ENCODE peak calls at places on chromosomes 13 and 19, in six cellular contexts. W is A549, B is SK-N-SH, P is K562, Q is H1, F is GM12878. V is an unnamed sample.

GRCh38 chr19:11202488-11203193 is 5.3 kb upstream of the KANK2 start:
- DNase-seq in B (no peak), Q (no peak), P (no peak), W (no peak), F (no peak), V (no peak)

GRCh38 chr19:10379880-10380310 is 477 bp downstream of the TYK2 start:
- DNase-seq in F (no peak), P (peak; percentile 35), Q (no peak), W (no peak), B (no peak), V (no peak)

GRCh38 chr19:35868172-35868822 is at the start of gene APLP1:
- DNase-seq in F (no peak), P (peak; percentile 83), Q (peak; percentile 84), W (peak; percentile 68), B (peak; percentile 92), V (peak; percentile 14)

GRCh38 chr13:102598061-102598460 is 1.3 kb downstream of the TPP2 start:
- DNase-seq in P (peak; percentile 21), W (no peak), B (peak; percentile 16), F (no peak), Q (no peak), V (no peak)

GRCh38 chr13:93775507-93776108 is 549.0 kb downstream of the GPC6 start:
- DNase-seq in W (no peak), Q (no peak), B (no peak), P (no peak), F (no peak), V (peak; percentile 39)

GRCh38 chr19:18294467-18294864 is 13.0 kb upstream of the JUND start:
- DNase-seq in F (no peak), B (peak; percentile 83), Q (no peak), P (no peak), W (no peak), V (no peak)

GRCh38 chr19:16921766-16922591 is 33.2 kb downstream of the F2RL3 start:
- DNase-seq in B (no peak), Q (no peak), P (peak; percentile 55), F (no peak), W (no peak), V (no peak)

GRCh38 chr19:32719611-32720059 is at the start of gene TDRD12:
- DNase-seq in F (no peak), B (peak; percentile 42), P (no peak), Q (peak; percentile 85), W (peak; percentile 47), V (no peak)

GRCh38 chr13:100644328-100644727 is 30.3 kb downstream of the TMTC4 start:
- DNase-seq in F (no peak), W (no peak), P (no peak), Q (no peak), B (no peak), V (no peak)
- TF ChIP-seq CHD2 in F (no peak), W (no peak), P (no peak), Q (no peak), B (no peak), V (no peak)

DNA sequence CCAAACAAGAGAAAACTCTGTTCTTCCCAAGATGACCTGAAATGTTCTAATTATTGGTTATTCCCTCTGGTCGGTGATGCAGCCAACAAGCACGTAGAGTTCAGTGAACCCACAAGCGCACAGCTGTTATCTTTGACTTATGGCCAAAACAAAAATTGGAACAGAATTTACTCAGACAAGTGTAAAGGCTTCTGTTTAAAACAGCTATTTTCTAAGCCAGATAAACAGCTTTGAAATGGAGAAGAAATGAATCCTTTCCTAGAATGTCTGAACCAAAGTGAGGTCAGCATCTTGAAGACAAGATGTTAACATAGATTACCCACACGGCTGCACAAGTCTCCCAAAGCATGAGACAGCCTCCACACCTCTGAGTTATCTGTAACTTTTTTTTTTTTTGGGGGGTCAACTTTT is 669.2 kb downstream of the DIAPH3 start:
- DNase-seq in P (peak; percentile 61), Q (no peak), B (no peak), W (no peak), F (no peak), V (no peak)
- TF ChIP-seq CHD2 in P (no peak), Q (no peak), B (no peak), W (no peak), F (no peak), V (no peak)

GRCh38 chr13:43983373-43983772 is 103.7 kb downstream of the LACC1 start:
- DNase-seq in F (no peak), B (no peak), W (no peak), Q (no peak), P (no peak), V (no peak)

GRCh38 chr13:43981512-43982301 is 102.0 kb downstream of the LACC1 start:
- DNase-seq in B (no peak), Q (no peak), F (no peak), W (no peak), P (no peak), V (no peak)

GRCh38 chr13:43978688-43979087 is 99.0 kb downstream of the LACC1 start:
- DNase-seq in Q (no peak), P (no peak), B (no peak), F (no peak), W (no peak), V (no peak)

GRCh38 chr13:43979492-43979891 is 99.8 kb downstream of the LACC1 start:
- DNase-seq in Q (no peak), W (no peak), F (no peak), P (no peak), B (no peak), V (no peak)

GRCh38 chr13:43981091-43981490 is 101.4 kb downstream of the LACC1 start:
- DNase-seq in Q (peak; percentile 72), W (no peak), F (no peak), P (peak; percentile 2), B (peak; percentile 11), V (peak; percentile 2)
- TF ChIP-seq CHD2 in Q (no peak), W (no peak), F (no peak), P (no peak), B (no peak), V (no peak)

GRCh38 chr13:46173656-46174055 is 8.3 kb downstream of the LCP1 start:
- DNase-seq in B (no peak), Q (no peak), F (no peak), P (no peak), W (no peak), V (no peak)
- TF ChIP-seq CHD2 in B (no peak), Q (no peak), F (no peak), P (no peak), W (no peak), V (no peak)

DNA sequence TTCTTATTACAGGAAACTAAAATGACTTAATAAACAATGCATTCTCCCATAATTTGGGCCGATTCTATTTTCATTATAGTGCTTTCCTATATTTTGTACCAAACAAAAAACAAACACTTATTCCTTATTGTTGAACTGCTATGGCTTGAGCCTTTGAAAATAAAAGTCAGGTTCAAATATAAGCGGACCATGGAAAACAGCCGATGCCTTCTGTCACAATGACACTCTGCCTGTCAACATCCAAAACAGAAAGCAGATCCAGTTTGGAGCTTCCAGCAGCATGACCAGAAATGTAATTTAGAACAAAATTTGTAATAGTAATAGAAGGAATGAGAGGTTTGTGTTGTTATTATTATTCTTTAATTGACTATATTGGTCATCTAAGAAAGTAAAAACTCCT is 194.5 kb downstream of the LHFPL6 start:
- DNase-seq in F (no peak), Q (no peak), W (no peak), P (no peak), B (no peak), V (no peak)
- TF ChIP-seq CHD2 in F (no peak), Q (no peak), W (no peak), P (no peak), B (no peak), V (no peak)

GRCh38 chr19:56476093-56476492 is 1.1 kb downstream of the ZNF667 start:
- DNase-seq in P (no peak), F (no peak), B (no peak), Q (no peak), W (no peak), V (no peak)

GRCh38 chr19:56477429-56478338 is 539 bp upstream of the ZNF667 start:
- DNase-seq in W (no peak), Q (peak; percentile 81), B (peak; percentile 98), P (peak; percentile 14), F (no peak), V (no peak)

GRCh38 chr19:56476671-56477428 is at the start of gene ZNF667:
- DNase-seq in B (peak; percentile 28), Q (no peak), W (no peak), F (no peak), P (no peak), V (no peak)
- TF ChIP-seq CHD2 in B (no peak), Q (no peak), W (no peak), F (no peak), P (no peak), V (no peak)

DNA sequence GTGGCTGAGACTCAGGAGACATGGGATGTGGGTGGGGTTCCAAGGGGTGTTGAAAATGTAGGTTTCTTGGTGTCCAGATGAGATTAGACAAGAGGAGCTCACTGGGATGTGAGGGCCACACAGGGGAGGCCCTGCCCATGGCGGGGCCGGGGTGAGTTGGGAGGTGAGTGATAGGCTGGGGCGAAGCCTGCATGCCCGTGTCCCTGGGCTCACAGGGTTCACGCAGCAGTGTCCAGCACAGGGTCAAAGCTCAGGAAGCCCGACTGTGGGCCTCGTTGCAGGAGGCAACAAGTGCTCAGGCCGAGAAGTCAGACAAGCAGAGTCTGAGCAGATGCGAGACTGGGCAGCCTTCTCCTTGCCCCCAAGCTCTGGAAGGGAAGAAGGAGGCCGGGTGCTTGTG is 27.2 kb downstream of the CCDC8 start:
- DNase-seq in B (no peak), F (no peak), Q (no peak), P (no peak), W (no peak), V (no peak)
- TF ChIP-seq CHD2 in B (no peak), F (no peak), Q (no peak), P (no peak), W (no peak), V (no peak)

GRCh38 chr19:2260341-2260751 is 4.1 kb upstream of the JSRP1 start:
- DNase-seq in B (no peak), W (no peak), Q (no peak), P (no peak), F (no peak), V (no peak)
- TF ChIP-seq CHD2 in B (no peak), W (no peak), Q (no peak), P (no peak), F (no peak), V (no peak)

GRCh38 chr19:8922591-8922990 is 87.6 kb downstream of the MUC16 start:
- DNase-seq in P (peak; percentile 18), B (no peak), Q (no peak), W (no peak), F (no peak), V (no peak)
- TF ChIP-seq CHD2 in P (no peak), B (no peak), Q (no peak), W (no peak), F (no peak), V (no peak)

DNA sequence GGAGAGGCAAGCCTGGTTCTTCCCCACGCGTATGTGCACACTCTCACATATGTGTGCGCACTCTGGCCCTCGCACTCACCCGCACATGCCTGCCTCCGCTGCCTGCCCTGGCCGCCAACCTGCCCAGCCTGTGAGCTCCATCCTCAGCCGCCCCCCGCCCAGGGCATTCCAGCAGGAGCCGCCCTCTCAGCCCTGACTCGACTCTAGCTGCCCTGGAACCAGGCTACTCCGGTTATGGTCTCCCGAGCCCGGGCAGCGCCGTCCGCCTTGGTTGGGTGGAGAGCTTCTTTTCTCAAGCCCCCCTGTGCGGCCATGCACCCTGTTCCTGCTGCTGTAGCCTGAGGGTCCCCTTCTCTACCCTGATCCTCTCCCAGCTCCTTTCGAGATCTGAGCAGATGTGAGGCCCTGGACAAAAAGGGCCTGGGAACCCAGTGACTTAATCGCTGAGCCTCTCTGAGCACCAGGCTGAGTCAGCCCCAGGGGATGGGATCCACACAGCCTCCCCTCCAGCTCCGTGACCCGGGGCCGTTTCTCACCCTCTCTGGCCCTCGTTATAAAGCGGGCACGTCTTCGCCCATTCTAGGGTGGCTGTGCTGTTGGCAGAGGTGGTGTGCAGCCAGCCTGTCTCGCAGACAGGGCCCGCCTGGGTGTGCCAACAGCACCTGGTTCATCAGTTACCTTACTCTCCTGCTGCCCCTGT is 191.5 kb downstream of the TEX29 start:
- DNase-seq in W (no peak), F (no peak), P (no peak), B (no peak), Q (no peak), V (no peak)
- TF ChIP-seq CHD2 in W (no peak), F (no peak), P (no peak), B (no peak), Q (no peak), V (no peak)